ENCODE peak calls at places on chromosomes 5 and 9, in six cellular contexts. E, R, D, V, A and Y are unnamed samples.

GRCh38 chr5:12704955-12705354 is 800.7 kb upstream of the CTNND2 start:
- DNase-seq in E (no peak), R (no peak), D (no peak), V (no peak), A (no peak), Y (no peak)

GRCh38 chr5:10634056-10634455 is 70.2 kb downstream of the ANKRD33B start:
- DNase-seq in E (no peak), R (no peak), D (no peak), V (no peak), A (no peak), Y (no peak)

GRCh38 chr9:112839331-112839730 is 51.3 kb downstream of the SLC46A2 start:
- DNase-seq in E (no peak), R (no peak), D (no peak), V (no peak), A (no peak), Y (no peak)

GRCh38 chr5:132457371-132458225 is 33.0 kb downstream of the IRF1 start:
- DNase-seq in E (peak; percentile 82), R (no peak), D (no peak), V (no peak), A (no peak), Y (no peak)

GRCh38 chr9:130847306-130848217 is 12.5 kb downstream of the ABL1 start:
- DNase-seq in E (peak; percentile 99), R (no peak), D (peak; percentile 28), V (peak; percentile 74), A (no peak), Y (peak; percentile 39)

GRCh38 chr9:5951686-5952211 is 61.1 kb downstream of the MLANA start:
- DNase-seq in E (peak; percentile 12), R (no peak), D (no peak), V (no peak), A (no peak), Y (no peak)

GRCh38 chr5:179115307-179115706 is 55.1 kb downstream of the ZNF354C start:
- DNase-seq in E (no peak), R (no peak), D (no peak), V (no peak), A (no peak), Y (no peak)

GRCh38 chr9:37034320-37034937 is 361 bp upstream of the PAX5 start:
- DNase-seq in E (no peak), R (no peak), D (no peak), V (no peak), A (no peak), Y (no peak)

GRCh38 chr5:36444582-36444999 is 142.9 kb upstream of the RANBP3L start:
- DNase-seq in E (peak; percentile 46), R (no peak), D (no peak), V (no peak), A (no peak), Y (peak; percentile 38)

GRCh38 chr9:38311382-38312270 is 80.9 kb upstream of the ALDH1B1 start:
- DNase-seq in E (peak; percentile 29), R (no peak), D (no peak), V (no peak), A (peak; percentile 15), Y (peak; percentile 8)

GRCh38 chr9:89463986-89464901 is 33.7 kb downstream of the SEMA4D start:
- DNase-seq in E (no peak), R (no peak), D (no peak), V (no peak), A (no peak), Y (no peak)

GRCh38 chr9:69171049-69171448 is 3.0 kb upstream of the TJP2 start:
- DNase-seq in E (peak; percentile 80), R (no peak), D (peak; percentile 82), V (peak; percentile 82), A (no peak), Y (peak; percentile 72)

GRCh38 chr5:110104728-110105127 is 415.0 kb downstream of the MAN2A1 start:
- DNase-seq in E (no peak), R (no peak), D (no peak), V (no peak), A (no peak), Y (no peak)

GRCh38 chr5:51394609-51395008 is 11.4 kb downstream of the ISL1 start:
- DNase-seq in E (no peak), R (no peak), D (no peak), V (no peak), A (no peak), Y (no peak)

GRCh38 chr5:159240301-159240870 is 22.7 kb upstream of the UBLCP1 start:
- DNase-seq in E (no peak), R (no peak), D (peak; percentile 49), V (no peak), A (no peak), Y (no peak)

GRCh38 chr9:120982851-120983250 is 56.3 kb upstream of the TRAF1 start:
- DNase-seq in E (peak; percentile 25), R (no peak), D (no peak), V (no peak), A (no peak), Y (no peak)

GRCh38 chr9:106528158-106528557 is 334.8 kb upstream of the ZNF462 start:
- DNase-seq in E (no peak), R (no peak), D (no peak), V (peak; percentile 9), A (no peak), Y (no peak)

GRCh38 chr9:91571036-91571435 is 147.4 kb upstream of the NFIL3 start:
- DNase-seq in E (peak; percentile 46), R (no peak), D (no peak), V (no peak), A (no peak), Y (no peak)

GRCh38 chr9:135933114-135933513 is 25.8 kb upstream of the CAMSAP1 start:
- DNase-seq in E (no peak), R (no peak), D (no peak), V (no peak), A (no peak), Y (no peak)
- H3K36me3 ChIP-seq in E (peaks cover 16% of the 10 kb centered on the region), R (peaks cover 16% of the 10 kb centered on the region), D (no peaks in the 10 kb centered on the region), V (peaks cover 26% of the 10 kb centered on the region), A (peaks cover 45% of the 10 kb centered on the region), Y (peaks cover 13% of the 10 kb centered on the region)

DNA sequence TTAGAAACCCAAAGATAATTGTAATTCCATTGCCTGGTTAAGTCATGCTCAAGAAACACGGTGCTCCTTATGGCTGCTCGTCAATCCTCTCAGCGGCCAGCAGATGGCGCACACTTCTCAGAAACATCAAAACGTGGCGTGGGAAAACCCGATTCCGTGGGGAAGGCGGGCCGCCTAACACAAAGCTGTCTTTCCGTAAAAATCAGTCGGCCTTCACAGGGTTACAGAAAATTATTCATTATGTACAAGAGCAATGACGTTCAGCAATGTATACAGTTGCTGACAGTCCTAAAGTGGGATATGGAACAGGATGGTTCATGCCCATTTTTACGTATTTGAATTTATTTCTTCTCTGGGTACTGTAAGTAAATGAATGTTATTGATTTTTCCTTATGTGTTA is 83.5 kb downstream of the PDE4D start:
- DNase-seq in E (peak; percentile 87), R (peak; percentile 56), D (peak; percentile 49), V (no peak), A (peak; percentile 74), Y (peak; percentile 68)
- H3K4me3 ChIP-seq in E (no peak overlapping the region), R (no peak overlapping the region), D (peak overlapping the region; percentile 55), V (no peak overlapping the region), A (peak overlapping the region; percentile 35), Y (no peak overlapping the region)

GRCh38 chr9:110255064-110255416 is 1.3 kb downstream of the TXN start:
- DNase-seq in E (no peak), R (no peak), D (no peak), V (no peak), A (no peak), Y (no peak)
- TF ChIP-seq CTCF in E (no peak), R (no peak), D (no peak), V (no peak), A (no peak), Y (no peak)

DNA sequence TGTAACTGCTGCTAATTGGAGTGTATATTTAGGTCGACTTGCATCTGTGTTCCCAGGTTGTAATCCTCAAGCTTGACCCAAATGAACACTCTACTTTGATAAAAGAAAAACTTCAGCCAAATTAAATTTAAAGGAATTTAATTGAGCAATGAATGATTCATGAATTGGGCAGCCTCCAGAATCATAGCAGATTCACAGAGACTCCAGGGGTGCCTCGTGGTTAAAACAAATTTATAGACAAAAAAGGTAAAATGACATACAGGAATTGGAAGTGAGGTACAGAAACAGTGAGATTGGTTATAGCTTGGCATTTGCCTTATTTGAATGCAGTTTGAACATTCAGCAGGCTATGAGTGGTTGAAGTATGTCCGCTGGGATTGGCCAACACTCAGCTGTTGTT is 21.6 kb upstream of the SPATA31D4 start:
- DNase-seq in E (peak; percentile 68), R (no peak), D (no peak), V (no peak), A (no peak), Y (no peak)
- H3K36me3 ChIP-seq in E (no peaks in the 10 kb centered on the region), R (no peaks in the 10 kb centered on the region), D (no peaks in the 10 kb centered on the region), V (no peaks in the 10 kb centered on the region), A (no peaks in the 10 kb centered on the region), Y (no peaks in the 10 kb centered on the region)

GRCh38 chr9:98795295-98795955 is 930 bp downstream of the ANKS6 start:
- DNase-seq in E (no peak), R (no peak), D (peak; percentile 31), V (no peak), A (no peak), Y (no peak)
- H3K4me3 ChIP-seq in E (peak overlapping the region; percentile 70), R (peak overlapping the region; percentile 73), D (peak overlapping the region; percentile 64), V (peak overlapping the region; percentile 48), A (peak overlapping the region; percentile 70), Y (peak overlapping the region; percentile 71)

GRCh38 chr5:172665049-172665541 is 24.0 kb downstream of the NEURL1B start:
- DNase-seq in E (no peak), R (no peak), D (no peak), V (no peak), A (no peak), Y (no peak)

GRCh38 chr5:172666251-172666650 is 25.2 kb downstream of the NEURL1B start:
- DNase-seq in E (peak; percentile 53), R (no peak), D (peak; percentile 25), V (no peak), A (no peak), Y (no peak)

GRCh38 chr5:172662596-172662995 is 21.5 kb downstream of the NEURL1B start:
- DNase-seq in E (no peak), R (no peak), D (no peak), V (no peak), A (no peak), Y (no peak)

GRCh38 chr5:172661536-172661935 is 20.5 kb downstream of the NEURL1B start:
- DNase-seq in E (no peak), R (no peak), D (no peak), V (no peak), A (no peak), Y (no peak)

GRCh38 chr5:172664018-172664417 is 23.0 kb downstream of the NEURL1B start:
- DNase-seq in E (no peak), R (no peak), D (no peak), V (no peak), A (no peak), Y (no peak)
- TF ChIP-seq CTCF in E (no peak), R (no peak), D (no peak), V (no peak), A (peak; percentile 42), Y (no peak)